ENCODE peak calls at places on chromosomes 7 and 10, in nine cellular contexts. I is mucosa of descending colon, G is amniotic epithelial cell, J is fibroblast of mammary gland, X is EL, R is activated T-helper 1 cell treated with Interleukin-2 at 50 U/mL for 16 hours, O is heart right ventricle, U is cardiac septum, Q is testis. M is an unnamed sample.

GRCh38 chr7:518630-519428 is 817 bp downstream of the PDGFA start:
- DNase-seq in I (peak), G (peak), J (peak), X (peak), R (no peak), O (peak), U (peak), Q (peak), M (no peak)

GRCh38 chr10:133087679-133088523 is at the start of gene ADGRA1:
- DNase-seq in I (no peak), G (no peak), J (no peak), X (no peak), R (no peak), O (no peak), U (no peak), Q (peak), M (no peak)

GRCh38 chr10:99905971-99906370 is 103.8 kb downstream of the DNMBP start:
- DNase-seq in I (no peak), G (no peak), J (no peak), X (no peak), R (no peak), O (no peak), U (no peak), Q (no peak), M (no peak)

GRCh38 chr10:28842321-28842720 is 165.0 kb downstream of the BAMBI start:
- DNase-seq in I (no peak), G (peak), J (peak), X (peak), R (no peak), O (no peak), U (no peak), Q (no peak), M (no peak)

GRCh38 chr10:73937333-73938020 is 26.5 kb downstream of the PLAU start:
- DNase-seq in I (no peak), G (no peak), J (peak), X (peak), R (no peak), O (peak), U (no peak), Q (no peak), M (no peak)

GRCh38 chr7:77855371-77856083 is 57.0 kb downstream of the PHTF2 start:
- DNase-seq in I (no peak), G (peak), J (peak), X (no peak), R (no peak), O (peak), U (no peak), Q (peak), M (no peak)

GRCh38 chr7:129493555-129493954 is 8.8 kb upstream of the SMKR1 start:
- DNase-seq in I (no peak), G (peak), J (peak), X (no peak), R (no peak), O (no peak), U (no peak), Q (no peak), M (no peak)

GRCh38 chr7:55245271-55245723 is 119.8 kb upstream of the LANCL2 start:
- DNase-seq in I (no peak), G (peak), J (peak), X (peak), R (no peak), O (no peak), U (no peak), Q (no peak), M (no peak)

GRCh38 chr10:31419394-31420063 is 100.5 kb downstream of the ZEB1 start:
- DNase-seq in I (no peak), G (peak), J (peak), X (no peak), R (no peak), O (no peak), U (no peak), Q (no peak), M (no peak)

GRCh38 chr10:74929197-74929596 is 102.8 kb downstream of the KAT6B start:
- DNase-seq in I (no peak), G (no peak), J (peak), X (peak), R (no peak), O (no peak), U (no peak), Q (no peak), M (no peak)

GRCh38 chr10:52451817-52452216 is 137.7 kb downstream of the DKK1 start:
- DNase-seq in I (no peak), G (peak), J (peak), X (peak), R (no peak), O (no peak), U (no peak), Q (no peak), M (no peak)

GRCh38 chr10:43824934-43825333 is 176.3 kb upstream of the ZNF32 start:
- DNase-seq in I (no peak), G (peak), J (peak), X (peak), R (no peak), O (peak), U (peak), Q (peak), M (no peak)

GRCh38 chr7:14754631-14755030 is 147.9 kb downstream of the DGKB start:
- DNase-seq in I (no peak), G (peak), J (peak), X (peak), R (no peak), O (no peak), U (no peak), Q (no peak), M (no peak)

GRCh38 chr10:106111241-106111640 is 1053.3 kb downstream of the SORCS1 start:
- DNase-seq in I (no peak), G (peak), J (peak), X (peak), R (no peak), O (no peak), U (no peak), Q (no peak), M (no peak)

GRCh38 chr10:18400201-18400910 is 251.0 kb downstream of the NSUN6 start:
- DNase-seq in I (peak), G (no peak), J (no peak), X (no peak), R (no peak), O (no peak), U (no peak), Q (no peak), M (no peak)

GRCh38 chr7:116801092-116801710 is 61.2 kb upstream of the CAPZA2 start:
- DNase-seq in I (no peak), G (peak), J (peak), X (peak), R (no peak), O (no peak), U (no peak), Q (no peak), M (no peak)

GRCh38 chr10:82982110-82982608 is 1107.2 kb downstream of the NRG3 start:
- DNase-seq in I (no peak), G (peak), J (peak), X (peak), R (no peak), O (no peak), U (no peak), Q (no peak), M (no peak)

M was measured in activated effector memory CD4-positive, alpha-beta T cell treated with Interleukin-2 at 50 U/mL for 16 hours.